ENCODE peak calls at places on chromosomes 16 and 17, in four cellular contexts. T is GM12878, S is H1, V is HepG2. Q is an unnamed sample.

GRCh38 chr17:56269509-56269908 is 116.2 kb downstream of the ANKFN1 start:
- DNase-seq in T (no peak), S (no peak), V (no peak), Q (no peak)

GRCh38 chr17:32310927-32311568 is 30.9 kb downstream of the C17orf75 start:
- DNase-seq in T (no peak), S (no peak), V (no peak), Q (no peak)

GRCh38 chr17:78358538-78359215 is 1.2 kb downstream of the SOCS3 start:
- DNase-seq in T (no peak), S (no peak), V (no peak), Q (no peak)

GRCh38 chr17:69870091-69870530 is 204.9 kb upstream of the KCNJ16 start:
- DNase-seq in T (no peak), S (peak), V (no peak), Q (peak)

GRCh38 chr16:1125471-1125870 is 27.4 kb upstream of the CACNA1H start:
- DNase-seq in T (no peak), S (no peak), V (no peak), Q (no peak)

GRCh38 chr16:14640538-14640937 is 7.8 kb downstream of the BFAR start:
- DNase-seq in T (no peak), S (no peak), V (no peak), Q (no peak)

GRCh38 chr17:65323055-65323454 is 185.9 kb downstream of the RGS9 start:
- DNase-seq in T (no peak), S (no peak), V (no peak), Q (no peak)

GRCh38 chr16:28309811-28310311 is 17.5 kb downstream of the SBK1 start:
- DNase-seq in T (no peak), S (no peak), V (no peak), Q (no peak)

GRCh38 chr17:46003907-46004748 is 5.1 kb downstream of the STH start:
- DNase-seq in T (no peak), S (no peak), V (peak), Q (no peak)

GRCh38 chr17:79081571-79082276 is 7.1 kb downstream of the ENGASE start:
- DNase-seq in T (no peak), S (no peak), V (no peak), Q (no peak)

GRCh38 chr17:58401287-58401686 is 16.0 kb downstream of the RNF43 start:
- DNase-seq in T (no peak), S (no peak), V (no peak), Q (no peak)

GRCh38 chr17:58403312-58403711 is 14.0 kb downstream of the RNF43 start:
- DNase-seq in T (no peak), S (no peak), V (no peak), Q (peak)

GRCh38 chr17:58402679-58403078 is 14.7 kb downstream of the RNF43 start:
- DNase-seq in T (no peak), S (no peak), V (no peak), Q (no peak)

GRCh38 chr17:58400826-58401225 is 16.5 kb downstream of the RNF43 start:
- DNase-seq in T (no peak), S (no peak), V (no peak), Q (no peak)

GRCh38 chr17:58402047-58402446 is 15.3 kb downstream of the RNF43 start:
- DNase-seq in T (no peak), S (no peak), V (no peak), Q (no peak)
- H3K9ac ChIP-seq in T (no peak), S (no peak), V (no peak), Q (no peak)

GRCh38 chr17:11239379-11239970 is 1.5 kb upstream of the SHISA6 start:
- DNase-seq in T (no peak), S (no peak), V (no peak), Q (no peak)
- H3K4me3 ChIP-seq in T (no peak), S (peak), V (no peak), Q (no peak)

GRCh38 chr17:8153550-8153956 is 1.3 kb upstream of the PER1 start:
- DNase-seq in T (no peak), S (no peak), V (peak), Q (no peak)
- TF ChIP-seq SUZ12 in T (no peak), S (no peak), V (no peak), Q (no peak)

GRCh38 chr17:13665872-13666635 is 64.3 kb upstream of the HS3ST3A1 start:
- DNase-seq in T (no peak), S (no peak), V (no peak), Q (no peak)

GRCh38 chr17:13671341-13671740 is 69.6 kb upstream of the HS3ST3A1 start:
- DNase-seq in T (no peak), S (no peak), V (no peak), Q (no peak)

GRCh38 chr17:13671771-13672170 is 70.0 kb upstream of the HS3ST3A1 start:
- DNase-seq in T (no peak), S (no peak), V (no peak), Q (no peak)
- H3K9ac ChIP-seq in T (no peak), S (no peak), V (no peak), Q (no peak)

GRCh38 chr17:29587591-29587990 is 1.9 kb downstream of the GIT1 start:
- DNase-seq in T (no peak), S (no peak), V (no peak), Q (no peak)
- H3K4me3 ChIP-seq in T (peak), S (peak), V (peak), Q (no peak)

GRCh38 chr17:75548839-75549238 is 23.3 kb downstream of the LLGL2 start:
- DNase-seq in T (no peak), S (no peak), V (no peak), Q (no peak)
- TF ChIP-seq SUZ12 in T (no peak), S (no peak), V (no peak), Q (no peak)

GRCh38 chr16:75089486-75090202 is 26.9 kb downstream of the LDHD start:
- DNase-seq in T (no peak), S (no peak), V (no peak), Q (no peak)

GRCh38 chr16:75087040-75087979 is 29.3 kb downstream of the LDHD start:
- DNase-seq in T (no peak), S (no peak), V (peak), Q (no peak)

GRCh38 chr16:75086281-75086680 is 30.3 kb downstream of the LDHD start:
- DNase-seq in T (no peak), S (no peak), V (no peak), Q (no peak)

GRCh38 chr16:75088934-75089333 is 27.6 kb downstream of the LDHD start:
- DNase-seq in T (no peak), S (no peak), V (no peak), Q (no peak)

DNA sequence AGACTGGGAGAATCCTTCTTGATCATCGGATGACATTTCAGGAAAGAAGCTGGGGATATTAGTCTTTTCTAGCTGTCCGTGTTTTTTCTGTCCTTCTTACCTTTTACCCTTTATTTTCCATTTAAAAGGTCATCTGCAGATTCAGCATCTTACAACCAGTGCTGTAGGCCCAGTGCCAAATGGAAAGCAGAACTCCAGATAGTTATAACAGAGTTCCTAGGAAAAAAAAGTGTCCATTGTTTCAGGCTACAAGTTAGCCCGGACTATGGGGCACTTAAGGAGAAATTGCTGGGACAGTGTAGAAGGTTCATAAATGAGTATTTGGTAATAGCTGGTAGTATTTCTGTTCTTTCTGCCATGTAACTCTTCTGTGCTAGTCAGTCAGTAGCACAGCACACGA is 28.4 kb downstream of the LDHD start:
- DNase-seq in T (no peak), S (no peak), V (no peak), Q (no peak)
- H3K9ac ChIP-seq in T (no peak), S (no peak), V (no peak), Q (no peak)

GRCh38 chr17:49496183-49496865 is 1.2 kb downstream of the NGFR start:
- DNase-seq in T (no peak), S (no peak), V (no peak), Q (no peak)

GRCh38 chr17:49496866-49497146 is 1.7 kb downstream of the NGFR start:
- DNase-seq in T (no peak), S (no peak), V (no peak), Q (no peak)

GRCh38 chr17:49495842-49496182 is 719 bp downstream of the NGFR start:
- DNase-seq in T (no peak), S (no peak), V (no peak), Q (no peak)

GRCh38 chr17:49494399-49494798 is 694 bp upstream of the NGFR start:
- DNase-seq in T (no peak), S (no peak), V (no peak), Q (no peak)

DNA sequence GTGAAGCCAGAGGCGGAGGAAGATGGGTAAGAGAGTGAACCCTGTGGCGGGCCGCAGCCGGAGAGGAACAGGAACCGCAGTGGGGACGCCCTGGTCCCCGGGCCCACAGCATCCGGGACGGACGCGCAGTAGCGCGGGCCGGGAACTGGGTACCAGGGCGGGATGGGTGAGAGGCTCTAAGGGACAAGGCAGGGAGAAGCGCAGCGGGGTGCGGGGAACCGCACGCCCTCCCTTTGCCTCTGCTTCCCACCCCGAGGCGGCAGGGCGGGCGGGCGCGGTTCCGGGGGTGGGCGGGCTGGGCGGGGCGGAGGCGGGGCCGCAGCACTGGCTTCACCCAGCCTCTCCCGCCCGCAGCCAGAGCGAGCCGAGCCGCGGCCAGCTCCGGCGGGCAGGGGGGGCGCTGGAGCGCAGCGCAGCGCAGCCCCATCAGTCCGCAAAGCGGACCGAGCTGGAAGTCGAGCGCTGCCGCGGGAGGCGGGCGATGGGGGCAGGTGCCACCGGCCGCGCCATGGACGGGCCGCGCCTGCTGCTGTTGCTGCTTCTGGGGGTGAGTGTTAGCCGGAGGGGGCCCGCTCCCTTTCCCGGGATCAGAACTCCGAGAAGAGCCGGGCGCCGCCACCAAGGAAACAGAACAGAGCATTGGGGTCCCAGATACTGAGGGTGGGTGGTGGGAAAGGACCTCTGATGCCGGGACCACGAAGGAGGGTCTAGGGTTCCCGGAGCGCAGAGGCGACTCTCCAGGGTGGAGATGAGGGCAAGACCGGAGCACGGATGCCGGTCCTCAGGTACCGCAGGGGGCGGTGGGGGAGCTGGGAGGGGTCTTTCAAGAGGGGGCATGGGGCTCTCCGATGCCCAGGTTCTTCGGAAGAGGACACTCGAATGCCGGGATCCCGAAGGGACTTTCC is at the start of gene NGFR:
- DNase-seq in T (no peak), S (no peak), V (no peak), Q (no peak)
- H3K4me3 ChIP-seq in T (peak), S (peak), V (peak), Q (peak)

GRCh38 chr17:40113110-40113960 is 8.4 kb upstream of the MSL1 start:
- DNase-seq in T (peak), S (no peak), V (peak), Q (peak)

GRCh38 chr17:40112718-40113109 is 9.1 kb upstream of the MSL1 start:
- DNase-seq in T (no peak), S (no peak), V (no peak), Q (no peak)

GRCh38 chr17:40111221-40112128 is 10.3 kb upstream of the MSL1 start:
- DNase-seq in T (no peak), S (no peak), V (peak), Q (no peak)

GRCh38 chr17:40113961-40114272 is 7.9 kb upstream of the MSL1 start:
- DNase-seq in T (no peak), S (no peak), V (no peak), Q (no peak)

DNA sequence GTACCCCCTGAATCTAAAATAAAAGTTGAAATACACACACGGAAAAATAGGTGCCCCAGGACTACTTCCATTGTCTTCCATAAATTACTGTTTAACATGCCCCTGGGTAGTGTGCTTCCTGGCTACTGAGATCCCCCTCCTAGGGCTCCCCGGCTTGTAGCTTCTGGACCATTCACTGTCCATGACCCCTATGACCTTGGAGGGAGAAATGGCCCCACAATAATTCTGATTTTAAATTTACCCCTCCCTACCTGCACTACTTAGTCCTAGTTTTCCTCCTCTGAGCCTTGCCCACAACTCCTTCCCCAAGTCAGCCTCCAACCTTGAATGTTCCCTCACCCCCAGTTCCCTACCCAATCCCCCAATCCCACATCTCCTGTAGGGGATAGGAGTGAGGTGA is 9.6 kb upstream of the MSL1 start:
- DNase-seq in T (no peak), S (no peak), V (no peak), Q (no peak)
- TF ChIP-seq SUZ12 in T (no peak), S (no peak), V (no peak), Q (no peak)

DNA sequence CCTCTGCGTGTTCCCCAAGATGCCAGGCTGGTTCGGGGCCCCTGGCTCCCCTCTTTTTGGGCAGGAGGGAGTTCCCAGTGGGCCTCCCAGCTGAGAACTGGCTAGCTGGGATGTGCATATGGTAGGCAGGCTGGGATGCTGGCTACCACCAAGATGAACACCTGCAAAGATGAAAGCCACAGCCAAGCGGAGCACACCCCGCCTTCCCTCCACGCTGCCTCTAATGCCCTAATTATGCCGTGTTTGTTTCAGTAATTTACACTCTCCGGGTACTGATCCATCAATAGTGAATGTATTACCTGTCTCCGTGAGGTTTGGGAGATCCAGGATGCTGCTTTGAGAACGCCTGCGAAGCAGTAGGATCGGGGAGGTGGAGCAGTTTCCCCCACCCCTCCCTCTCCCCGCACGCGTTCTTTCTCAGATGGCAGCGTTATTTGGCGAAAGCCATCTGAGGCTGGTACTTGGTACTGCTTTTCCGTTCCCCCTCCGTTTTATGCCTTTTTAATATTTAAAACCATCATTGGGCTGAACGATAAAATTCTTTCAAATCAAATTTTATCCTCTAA is 28.8 kb upstream of the GSE1 start:
- DNase-seq in T (no peak), S (no peak), V (no peak), Q (no peak)
- H3K9ac ChIP-seq in T (no peak), S (no peak), V (no peak), Q (peak)